ENCODE peak calls at places on chromosomes 16 and 17, in ten cellular contexts. One of them, this sample, is unnamed.

GRCh38 chr17:50181155-50181554 is 15.3 kb downstream of the SGCA start:
- DNase-seq in NB4: no peak
- DNase-seq in GM12865: no peak
- DNase-seq in prostate gland: no peak
- DNase-seq in astrocyte of the spinal cord: peak; percentile 13
- DNase-seq in body of pancreas: no peak
- DNase-seq in AG10803: no peak
- DNase-seq in uterus: no peak
- DNase-seq in dorsolateral prefrontal cortex: no peak
- DNase-seq in BJ: no peak
- DNase-seq in this sample: no peak

GRCh38 chr17:75979705-75980187 is 706 bp downstream of the TEN1 start:
- DNase-seq in NB4: no peak
- DNase-seq in GM12865: no peak
- DNase-seq in prostate gland: no peak
- DNase-seq in astrocyte of the spinal cord: no peak
- DNase-seq in body of pancreas: no peak
- DNase-seq in AG10803: peak; percentile 83
- DNase-seq in uterus: no peak
- DNase-seq in dorsolateral prefrontal cortex: no peak
- DNase-seq in BJ: no peak
- DNase-seq in this sample: no peak

GRCh38 chr17:77320501-77321256 is 179.9 kb downstream of the SEC14L1 start:
- DNase-seq in NB4: peak; percentile 75
- DNase-seq in GM12865: peak; percentile 89
- DNase-seq in prostate gland: no peak
- DNase-seq in astrocyte of the spinal cord: no peak
- DNase-seq in body of pancreas: no peak
- DNase-seq in AG10803: peak; percentile 70
- DNase-seq in uterus: peak; percentile 66
- DNase-seq in dorsolateral prefrontal cortex: no peak
- DNase-seq in BJ: no peak
- DNase-seq in this sample: peak; percentile 36

GRCh38 chr16:71758293-71758760 is 33.8 kb upstream of the PHLPP2 start:
- DNase-seq in NB4: no peak
- DNase-seq in GM12865: no peak
- DNase-seq in prostate gland: peak; percentile 67
- DNase-seq in astrocyte of the spinal cord: no peak
- DNase-seq in body of pancreas: no peak
- DNase-seq in AG10803: no peak
- DNase-seq in uterus: no peak
- DNase-seq in dorsolateral prefrontal cortex: no peak
- DNase-seq in BJ: no peak
- DNase-seq in this sample: no peak

GRCh38 chr16:354286-354881 is 1.9 kb upstream of the AXIN1 start:
- DNase-seq in NB4: no peak
- DNase-seq in GM12865: no peak
- DNase-seq in prostate gland: peak; percentile 54
- DNase-seq in astrocyte of the spinal cord: no peak
- DNase-seq in body of pancreas: no peak
- DNase-seq in AG10803: no peak
- DNase-seq in uterus: no peak
- DNase-seq in dorsolateral prefrontal cortex: no peak
- DNase-seq in BJ: no peak
- DNase-seq in this sample: no peak

GRCh38 chr16:80804061-80804450 is 342 bp downstream of the CDYL2 start:
- DNase-seq in NB4: peak; percentile 34
- DNase-seq in GM12865: peak; percentile 82
- DNase-seq in prostate gland: peak; percentile 24
- DNase-seq in astrocyte of the spinal cord: peak; percentile 63
- DNase-seq in body of pancreas: peak; percentile 49
- DNase-seq in AG10803: peak; percentile 75
- DNase-seq in uterus: no peak
- DNase-seq in dorsolateral prefrontal cortex: peak; percentile 62
- DNase-seq in BJ: no peak
- DNase-seq in this sample: no peak

GRCh38 chr16:57988929-57989328 is 11.5 kb downstream of the ZNF319 start:
- DNase-seq in NB4: no peak
- DNase-seq in GM12865: peak; percentile 12
- DNase-seq in prostate gland: peak; percentile 84
- DNase-seq in astrocyte of the spinal cord: no peak
- DNase-seq in body of pancreas: no peak
- DNase-seq in AG10803: no peak
- DNase-seq in uterus: no peak
- DNase-seq in dorsolateral prefrontal cortex: peak; percentile 26
- DNase-seq in BJ: no peak
- DNase-seq in this sample: no peak

GRCh38 chr16:18979936-18980335 is 3.8 kb upstream of the TMC7 start:
- DNase-seq in NB4: no peak
- DNase-seq in GM12865: no peak
- DNase-seq in prostate gland: no peak
- DNase-seq in astrocyte of the spinal cord: no peak
- DNase-seq in body of pancreas: peak; percentile 28
- DNase-seq in AG10803: no peak
- DNase-seq in uterus: no peak
- DNase-seq in dorsolateral prefrontal cortex: peak; percentile 91
- DNase-seq in BJ: no peak
- DNase-seq in this sample: no peak

GRCh38 chr17:63440127-63440769 is 5.9 kb downstream of the CYB561 start:
- DNase-seq in NB4: no peak
- DNase-seq in GM12865: no peak
- DNase-seq in prostate gland: no peak
- DNase-seq in astrocyte of the spinal cord: no peak
- DNase-seq in body of pancreas: no peak
- DNase-seq in AG10803: no peak
- DNase-seq in uterus: no peak
- DNase-seq in dorsolateral prefrontal cortex: no peak
- DNase-seq in BJ: no peak
- DNase-seq in this sample: no peak

GRCh38 chr17:45371414-45372324 is 54.8 kb upstream of the MAP3K14 start:
- DNase-seq in NB4: peak; percentile 87
- DNase-seq in GM12865: no peak
- DNase-seq in prostate gland: peak; percentile 82
- DNase-seq in astrocyte of the spinal cord: peak; percentile 98
- DNase-seq in body of pancreas: peak; percentile 87
- DNase-seq in AG10803: peak; percentile 98
- DNase-seq in uterus: peak; percentile 79
- DNase-seq in dorsolateral prefrontal cortex: peak; percentile 67
- DNase-seq in BJ: peak; percentile 91
- DNase-seq in this sample: peak; percentile 36
- H3K4me3 ChIP-seq in NB4: peak overlapping the region; percentile 28
- H3K4me3 ChIP-seq in GM12865: no peak overlapping the region
- H3K4me3 ChIP-seq in prostate gland: peak overlapping the region; percentile 24
- H3K4me3 ChIP-seq in astrocyte of the spinal cord: no peak overlapping the region
- H3K4me3 ChIP-seq in body of pancreas: peak overlapping the region; percentile 3
- H3K4me3 ChIP-seq in AG10803: peak overlapping the region; percentile 30
- H3K4me3 ChIP-seq in uterus: no peak overlapping the region
- H3K4me3 ChIP-seq in dorsolateral prefrontal cortex: peak overlapping the region; percentile 23
- H3K4me3 ChIP-seq in BJ: no peak overlapping the region
- H3K4me3 ChIP-seq in this sample: peak overlapping the region; percentile 71

GRCh38 chr16:17459903-17460521 is 10.7 kb downstream of the XYLT1 start:
- DNase-seq in NB4: peak; percentile 54
- DNase-seq in GM12865: peak; percentile 55
- DNase-seq in prostate gland: no peak
- DNase-seq in astrocyte of the spinal cord: peak; percentile 27
- DNase-seq in body of pancreas: no peak
- DNase-seq in AG10803: no peak
- DNase-seq in uterus: peak; percentile 50
- DNase-seq in dorsolateral prefrontal cortex: no peak
- DNase-seq in BJ: no peak
- DNase-seq in this sample: no peak

GRCh38 chr16:17460890-17461289 is 9.9 kb downstream of the XYLT1 start:
- DNase-seq in NB4: no peak
- DNase-seq in GM12865: no peak
- DNase-seq in prostate gland: no peak
- DNase-seq in astrocyte of the spinal cord: no peak
- DNase-seq in body of pancreas: no peak
- DNase-seq in AG10803: peak; percentile 70
- DNase-seq in uterus: no peak
- DNase-seq in dorsolateral prefrontal cortex: no peak
- DNase-seq in BJ: no peak
- DNase-seq in this sample: no peak

GRCh38 chr16:17454331-17454730 is 16.4 kb downstream of the XYLT1 start:
- DNase-seq in NB4: no peak
- DNase-seq in GM12865: no peak
- DNase-seq in prostate gland: no peak
- DNase-seq in astrocyte of the spinal cord: no peak
- DNase-seq in body of pancreas: no peak
- DNase-seq in AG10803: no peak
- DNase-seq in uterus: no peak
- DNase-seq in dorsolateral prefrontal cortex: no peak
- DNase-seq in BJ: no peak
- DNase-seq in this sample: no peak

GRCh38 chr16:17457997-17458396 is 12.8 kb downstream of the XYLT1 start:
- DNase-seq in NB4: no peak
- DNase-seq in GM12865: no peak
- DNase-seq in prostate gland: no peak
- DNase-seq in astrocyte of the spinal cord: no peak
- DNase-seq in body of pancreas: no peak
- DNase-seq in AG10803: no peak
- DNase-seq in uterus: no peak
- DNase-seq in dorsolateral prefrontal cortex: no peak
- DNase-seq in BJ: no peak
- DNase-seq in this sample: no peak

DNA sequence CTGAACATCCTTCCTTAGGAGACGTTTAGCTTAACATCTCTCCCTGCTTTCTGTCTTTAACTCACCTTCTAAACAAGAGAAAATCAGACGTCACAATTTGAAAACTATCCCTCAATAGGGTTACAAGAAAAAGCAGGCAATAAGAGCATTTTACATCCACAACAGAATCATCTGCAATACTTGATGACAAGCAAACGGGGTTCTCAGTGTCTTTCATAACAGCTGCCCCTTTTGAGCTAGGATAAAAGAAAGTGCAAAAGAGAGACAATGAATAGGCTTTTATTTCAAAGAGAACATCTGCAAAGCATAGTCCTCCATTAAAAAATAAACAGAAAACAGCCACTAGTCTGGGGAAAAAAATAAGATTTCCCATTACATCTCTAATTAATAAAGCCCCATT is 13.2 kb downstream of the XYLT1 start:
- DNase-seq in NB4: no peak
- DNase-seq in GM12865: no peak
- DNase-seq in prostate gland: no peak
- DNase-seq in astrocyte of the spinal cord: no peak
- DNase-seq in body of pancreas: no peak
- DNase-seq in AG10803: no peak
- DNase-seq in uterus: no peak
- DNase-seq in dorsolateral prefrontal cortex: no peak
- DNase-seq in BJ: no peak
- DNase-seq in this sample: no peak
- TF ChIP-seq CTCF in NB4: no peak
- TF ChIP-seq CTCF in GM12865: no peak
- TF ChIP-seq CTCF in prostate gland: no peak
- TF ChIP-seq CTCF in astrocyte of the spinal cord: no peak
- TF ChIP-seq CTCF in body of pancreas: no peak
- TF ChIP-seq CTCF in AG10803: no peak
- TF ChIP-seq CTCF in uterus: no peak
- TF ChIP-seq CTCF in dorsolateral prefrontal cortex: no peak
- TF ChIP-seq CTCF in BJ: no peak
- TF ChIP-seq CTCF in this sample: no peak

GRCh38 chr17:47205419-47205963 is 3.7 kb upstream of the MYL4 start:
- DNase-seq in NB4: no peak
- DNase-seq in GM12865: peak; percentile 90
- DNase-seq in prostate gland: peak; percentile 57
- DNase-seq in astrocyte of the spinal cord: peak; percentile 79
- DNase-seq in body of pancreas: peak; percentile 71
- DNase-seq in AG10803: peak; percentile 89
- DNase-seq in uterus: no peak
- DNase-seq in dorsolateral prefrontal cortex: no peak
- DNase-seq in BJ: peak; percentile 55
- DNase-seq in this sample: no peak

GRCh38 chr17:47201168-47201567 is 8.0 kb upstream of the MYL4 start:
- DNase-seq in NB4: no peak
- DNase-seq in GM12865: no peak
- DNase-seq in prostate gland: no peak
- DNase-seq in astrocyte of the spinal cord: no peak
- DNase-seq in body of pancreas: no peak
- DNase-seq in AG10803: no peak
- DNase-seq in uterus: no peak
- DNase-seq in dorsolateral prefrontal cortex: no peak
- DNase-seq in BJ: no peak
- DNase-seq in this sample: no peak

GRCh38 chr17:47207143-47208067 is 1.7 kb upstream of the MYL4 start:
- DNase-seq in NB4: no peak
- DNase-seq in GM12865: no peak
- DNase-seq in prostate gland: no peak
- DNase-seq in astrocyte of the spinal cord: no peak
- DNase-seq in body of pancreas: no peak
- DNase-seq in AG10803: no peak
- DNase-seq in uterus: no peak
- DNase-seq in dorsolateral prefrontal cortex: no peak
- DNase-seq in BJ: no peak
- DNase-seq in this sample: no peak

GRCh38 chr17:47203984-47204721 is 5.0 kb upstream of the MYL4 start:
- DNase-seq in NB4: peak; percentile 45
- DNase-seq in GM12865: peak; percentile 77
- DNase-seq in prostate gland: no peak
- DNase-seq in astrocyte of the spinal cord: no peak
- DNase-seq in body of pancreas: no peak
- DNase-seq in AG10803: peak; percentile 74
- DNase-seq in uterus: no peak
- DNase-seq in dorsolateral prefrontal cortex: no peak
- DNase-seq in BJ: no peak
- DNase-seq in this sample: no peak

GRCh38 chr17:47204722-47205418 is 4.3 kb upstream of the MYL4 start:
- DNase-seq in NB4: peak; percentile 60
- DNase-seq in GM12865: peak; percentile 76
- DNase-seq in prostate gland: no peak
- DNase-seq in astrocyte of the spinal cord: no peak
- DNase-seq in body of pancreas: no peak
- DNase-seq in AG10803: peak; percentile 74
- DNase-seq in uterus: no peak
- DNase-seq in dorsolateral prefrontal cortex: no peak
- DNase-seq in BJ: no peak
- DNase-seq in this sample: no peak
- H3K4me3 ChIP-seq in NB4: no peak overlapping the region
- H3K4me3 ChIP-seq in GM12865: peak overlapping the region; percentile 51
- H3K4me3 ChIP-seq in prostate gland: no peak overlapping the region
- H3K4me3 ChIP-seq in astrocyte of the spinal cord: no peak overlapping the region
- H3K4me3 ChIP-seq in body of pancreas: no peak overlapping the region
- H3K4me3 ChIP-seq in AG10803: peak overlapping the region; percentile 24
- H3K4me3 ChIP-seq in uterus: no peak overlapping the region
- H3K4me3 ChIP-seq in dorsolateral prefrontal cortex: no peak overlapping the region
- H3K4me3 ChIP-seq in BJ: no peak overlapping the region
- H3K4me3 ChIP-seq in this sample: peak overlapping the region; percentile 8

DNA sequence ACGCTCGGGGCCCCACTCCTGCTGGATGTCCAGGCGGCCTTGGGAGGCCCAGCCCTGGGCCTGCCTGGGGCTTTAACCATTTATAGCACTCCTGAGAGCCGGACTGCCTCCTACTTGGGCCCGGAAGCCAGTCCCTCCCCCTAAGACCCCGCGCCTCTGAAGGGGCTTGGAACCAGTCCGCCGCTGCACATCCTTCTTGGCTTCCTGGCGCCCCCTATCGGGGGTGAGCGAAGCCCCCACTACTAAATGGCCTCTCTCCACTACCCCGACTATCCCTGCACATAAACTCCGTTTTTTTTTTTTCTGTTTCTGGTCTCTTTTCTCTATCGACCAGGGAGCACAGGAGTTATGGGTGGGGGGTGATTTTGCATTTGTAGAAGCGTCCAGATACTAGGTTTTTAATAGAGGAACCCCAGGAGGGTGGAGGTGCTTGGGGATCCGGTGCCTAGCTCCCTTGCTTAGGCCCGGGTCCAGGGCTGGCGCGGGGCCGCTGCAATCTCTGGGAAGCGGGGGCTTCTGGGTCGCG is 633 bp upstream of the NOL3 start:
- DNase-seq in NB4: peak; percentile 60
- DNase-seq in GM12865: peak; percentile 46
- DNase-seq in prostate gland: no peak
- DNase-seq in astrocyte of the spinal cord: no peak
- DNase-seq in body of pancreas: no peak
- DNase-seq in AG10803: no peak
- DNase-seq in uterus: no peak
- DNase-seq in dorsolateral prefrontal cortex: no peak
- DNase-seq in BJ: no peak
- DNase-seq in this sample: no peak
- TF ChIP-seq CTCF in NB4: peak; percentile 88
- TF ChIP-seq CTCF in GM12865: peak; percentile 67
- TF ChIP-seq CTCF in prostate gland: peak; percentile 34
- TF ChIP-seq CTCF in astrocyte of the spinal cord: peak; percentile 71
- TF ChIP-seq CTCF in body of pancreas: peak; percentile 18
- TF ChIP-seq CTCF in AG10803: peak; percentile 61
- TF ChIP-seq CTCF in uterus: peak; percentile 19
- TF ChIP-seq CTCF in dorsolateral prefrontal cortex: peak; percentile 52
- TF ChIP-seq CTCF in BJ: peak; percentile 69
- TF ChIP-seq CTCF in this sample: peak; percentile 35

This sample was measured in thoracic aorta.